ENCODE peak calls at places on chromosomes 2 and 18, in ten cellular contexts. D is ovary, R is kidney, W is GM12864, F is uterus, X is OCI-LY7, A is thyroid gland, T is pancreas, Z is AG10803, O is bronchial epithelial cell. Y is an unnamed sample.

GRCh38 chr18:74534981-74535649 is 815 bp downstream of the CNDP1 start:
- DNase-seq in Z (no peak), F (no peak), T (no peak), O (no peak), W (peak; percentile 39), X (no peak), A (no peak), D (no peak), R (peak; percentile 67), Y (no peak)

GRCh38 chr18:5430131-5430530 is 113.7 kb downstream of the EPB41L3 start:
- DNase-seq in O (no peak), D (no peak), A (no peak), X (no peak), F (no peak), W (no peak), R (no peak), Z (no peak), T (no peak), Y (no peak)

GRCh38 chr18:59918320-59918755 is 18.5 kb downstream of the PMAIP1 start:
- DNase-seq in F (no peak), O (peak; percentile 81), A (peak; percentile 74), W (no peak), R (peak; percentile 88), D (no peak), Z (peak; percentile 54), T (no peak), X (peak; percentile 41), Y (peak; percentile 52)

GRCh38 chr2:144944506-144945230 is 424.7 kb upstream of the ZEB2 start:
- DNase-seq in Z (no peak), A (no peak), T (no peak), R (no peak), W (no peak), F (no peak), X (no peak), O (no peak), D (no peak), Y (no peak)

GRCh38 chr18:25164837-25165791 is 186.9 kb downstream of the ZNF521 start:
- DNase-seq in R (no peak), T (no peak), A (no peak), W (peak; percentile 19), F (no peak), O (peak; percentile 4), X (no peak), D (no peak), Z (peak; percentile 66), Y (no peak)

GRCh38 chr18:10166164-10166807 is 252.5 kb downstream of the VAPA start:
- DNase-seq in A (no peak), F (no peak), W (no peak), O (no peak), Z (no peak), X (no peak), R (no peak), T (no peak), D (no peak), Y (no peak)

GRCh38 chr2:7057865-7058400 is 140.7 kb downstream of the RNF144A start:
- DNase-seq in A (no peak), Z (no peak), W (no peak), O (no peak), D (no peak), T (no peak), R (no peak), X (peak; percentile 74), F (no peak), Y (no peak)

GRCh38 chr2:1617425-1618021 is 126.8 kb downstream of the PXDN start:
- DNase-seq in F (no peak), O (no peak), Z (no peak), T (no peak), R (peak; percentile 69), D (no peak), X (peak; percentile 58), W (no peak), A (no peak), Y (no peak)

GRCh38 chr2:44170337-44170736 is 1.7 kb downstream of the PPM1B start:
- DNase-seq in F (no peak), O (peak; percentile 38), D (no peak), A (no peak), T (no peak), X (peak; percentile 9), W (no peak), R (no peak), Z (peak; percentile 56), Y (no peak)

GRCh38 chr2:234488913-234489451 is 7.9 kb downstream of the ARL4C start:
- DNase-seq in F (no peak), X (peak; percentile 45), Z (no peak), T (no peak), W (peak; percentile 73), D (no peak), R (no peak), A (no peak), O (no peak), Y (no peak)

GRCh38 chr2:239397856-239398470 is 2.9 kb downstream of the HDAC4 start:
- DNase-seq in F (no peak), Z (peak; percentile 36), W (no peak), X (no peak), D (no peak), R (no peak), O (no peak), T (no peak), A (no peak), Y (no peak)

GRCh38 chr2:1756456-1756855 is 12.1 kb upstream of the PXDN start:
- DNase-seq in R (peak; percentile 43), F (no peak), W (no peak), X (no peak), T (no peak), D (no peak), O (no peak), A (no peak), Z (no peak), Y (no peak)

DNA sequence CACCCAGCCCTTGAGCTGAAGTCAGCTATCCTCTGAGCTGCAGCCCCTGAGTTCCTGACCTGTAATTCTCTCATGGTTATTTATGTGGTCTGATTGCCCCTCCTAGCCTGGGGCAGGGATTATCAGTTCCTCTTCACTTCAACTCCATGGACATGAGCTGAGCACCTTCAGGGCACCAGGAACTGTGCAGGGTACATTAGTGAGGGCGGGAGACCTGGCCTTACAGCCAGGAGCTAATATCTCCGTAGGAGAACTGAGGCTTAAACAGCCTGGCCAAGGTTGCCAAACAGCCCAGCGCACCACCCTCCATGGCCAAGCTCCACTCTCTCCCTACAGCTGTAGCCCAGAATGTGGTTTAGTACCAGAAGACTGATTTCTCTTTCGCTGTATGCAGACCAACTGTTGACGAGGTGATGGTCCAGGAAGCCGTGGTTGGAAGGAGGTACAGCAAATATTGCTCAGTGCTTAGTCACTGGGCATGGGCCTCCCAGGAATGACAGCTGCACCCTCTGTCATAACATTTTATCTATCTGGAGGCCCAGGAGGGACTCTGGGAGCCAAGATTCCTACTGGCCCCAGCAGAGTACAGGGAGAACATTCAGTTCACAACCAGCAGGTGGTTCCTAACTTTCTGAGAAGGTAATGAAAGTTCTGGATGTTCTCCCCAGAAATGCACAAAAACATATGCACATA is 228.7 kb upstream of the SIX2 start:
- DNase-seq in Z (peak; percentile 96), R (no peak), O (peak; percentile 95), F (peak; percentile 22), T (no peak), W (no peak), D (no peak), A (no peak), X (no peak), Y (peak; percentile 89)
- TF ChIP-seq CTCF in Z (peak; percentile 54), R (no peak), O (peak; percentile 20), F (no peak), T (no peak), W (no peak), D (no peak), A (no peak), X (peak; percentile 14), Y (peak; percentile 52)

GRCh38 chr2:187002242-187002641 is 153.3 kb upstream of the ZSWIM2 start:
- DNase-seq in X (no peak), A (no peak), R (peak; percentile 65), F (no peak), O (no peak), W (no peak), D (no peak), T (no peak), Z (no peak), Y (no peak)

GRCh38 chr2:187003038-187003543 is 154.1 kb upstream of the ZSWIM2 start:
- DNase-seq in Z (no peak), F (no peak), O (no peak), D (no peak), R (peak; percentile 67), T (no peak), A (no peak), X (no peak), W (no peak), Y (no peak)

GRCh38 chr2:187008111-187008510 is 159.1 kb upstream of the ZSWIM2 start:
- DNase-seq in W (no peak), O (peak; percentile 67), Z (no peak), D (no peak), T (no peak), A (no peak), R (no peak), X (no peak), F (no peak), Y (peak; percentile 48)

GRCh38 chr2:187001248-187001647 is 152.3 kb upstream of the ZSWIM2 start:
- DNase-seq in W (no peak), X (no peak), T (no peak), R (no peak), O (no peak), F (no peak), A (no peak), D (no peak), Z (no peak), Y (no peak)

GRCh38 chr2:187003611-187004010 is 154.6 kb upstream of the ZSWIM2 start:
- DNase-seq in F (no peak), A (no peak), W (no peak), X (no peak), Z (no peak), T (no peak), D (no peak), R (no peak), O (no peak), Y (no peak)
- H3K4me3 ChIP-seq in F (peak overlapping the region; percentile 14), A (no peak overlapping the region), W (no peak overlapping the region), X (no peak overlapping the region), Z (peak overlapping the region; percentile 28), T (no peak overlapping the region), D (no peak overlapping the region), R (no peak overlapping the region), O (peak overlapping the region; percentile 4), Y (peak overlapping the region; percentile 6)

DNA sequence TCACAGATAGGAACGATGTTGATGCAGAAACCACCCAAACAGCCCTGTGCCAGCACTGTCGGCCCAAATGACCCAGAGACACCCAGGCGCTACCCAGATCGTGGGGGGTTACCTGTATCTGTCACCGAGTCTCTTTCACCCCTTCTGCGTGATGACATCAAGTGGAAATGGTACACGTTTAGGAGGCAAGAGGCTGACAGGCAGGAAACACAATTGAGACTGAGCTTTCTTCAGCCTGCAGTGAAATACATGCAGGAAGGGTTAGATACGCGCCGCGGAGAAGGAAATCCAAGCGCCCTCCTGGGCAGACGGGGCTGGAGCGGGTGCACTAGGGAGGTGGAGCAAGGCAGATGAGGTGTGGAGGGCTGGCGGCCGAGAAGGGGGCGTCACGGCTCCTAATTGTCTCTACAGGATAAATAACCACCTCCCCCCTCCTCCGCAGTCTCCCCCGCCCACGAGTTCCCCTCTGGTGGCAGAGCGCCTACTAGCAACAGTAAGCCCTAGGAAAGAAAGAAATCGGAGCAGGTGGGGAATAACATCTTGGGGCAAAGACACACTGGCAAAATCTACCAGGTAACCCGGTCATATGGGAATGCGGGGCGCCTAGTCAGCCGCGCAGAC is at the start of gene RNF152:
- DNase-seq in O (peak; percentile 18), A (peak; percentile 48), F (peak; percentile 66), X (no peak), Z (peak; percentile 22), T (peak; percentile 68), W (no peak), R (peak; percentile 81), D (peak; percentile 43), Y (no peak)
- TF ChIP-seq CTCF in O (peak; percentile 17), A (no peak), F (no peak), X (no peak), Z (no peak), T (no peak), W (no peak), R (no peak), D (no peak), Y (peak; percentile 26)

GRCh38 chr18:77316013-77316412 is 66.4 kb downstream of the GALR1 start:
- DNase-seq in D (no peak), T (no peak), Z (no peak), X (no peak), W (no peak), O (no peak), A (no peak), F (no peak), R (no peak), Y (no peak)
- H3K4me3 ChIP-seq in D (no peak overlapping the region), T (no peak overlapping the region), Z (no peak overlapping the region), X (no peak overlapping the region), W (no peak overlapping the region), O (no peak overlapping the region), A (no peak overlapping the region), F (no peak overlapping the region), R (no peak overlapping the region), Y (no peak overlapping the region)